ENCODE peak calls at places on chromosomes 12 and 14, in nine cellular contexts. Z is T-helper 2 cell; R is bronchial epithelial cell; W is M059J; Y is stimulated activated CD4-positive, alpha-beta T cell treated with anti-CD3 and anti-CD28 coated beads, Interleukin-4, amount 100 ng/mL, for 24 hours; C is Peyer's patch; E is H9; X is prostate gland; S is endothelial cell. A is an unnamed sample.

GRCh38 chr12:459430-460258 is at the start of gene B4GALNT3:
- DNase-seq in Z (peak), R (peak), W (peak), Y (peak), C (peak), E (peak), X (peak), S (peak), A (peak)

GRCh38 chr14:33791971-33792370 is 158.9 kb downstream of the EGLN3 start:
- DNase-seq in Z (peak), R (no peak), W (no peak), Y (no peak), C (no peak), E (no peak), X (no peak), S (no peak), A (no peak)

GRCh38 chr14:75752907-75753594 is 92.0 kb downstream of the TTLL5 start:
- DNase-seq in Z (no peak), R (no peak), W (no peak), Y (no peak), C (no peak), E (no peak), X (no peak), S (no peak), A (no peak)

GRCh38 chr12:27936196-27936595 is 36.3 kb downstream of the PTHLH start:
- DNase-seq in Z (no peak), R (peak), W (no peak), Y (no peak), C (no peak), E (no peak), X (no peak), S (no peak), A (no peak)

GRCh38 chr12:104714369-104714768 is 243.7 kb downstream of the SLC41A2 start:
- DNase-seq in Z (no peak), R (no peak), W (no peak), Y (no peak), C (no peak), E (no peak), X (no peak), S (no peak), A (no peak)

GRCh38 chr14:69370061-69370460 is 28.0 kb downstream of the ERH start:
- DNase-seq in Z (no peak), R (no peak), W (no peak), Y (no peak), C (no peak), E (no peak), X (no peak), S (no peak), A (no peak)

GRCh38 chr14:77709412-77709811 is 1.5 kb downstream of the SLIRP start:
- DNase-seq in Z (no peak), R (no peak), W (no peak), Y (no peak), C (no peak), E (no peak), X (no peak), S (no peak), A (no peak)

GRCh38 chr12:52025301-52026172 is 18.8 kb downstream of the TAMALIN start:
- DNase-seq in Z (peak), R (peak), W (peak), Y (peak), C (peak), E (peak), X (peak), S (peak), A (peak)

GRCh38 chr12:44774815-44775411 is 101.2 kb downstream of the NELL2 start:
- DNase-seq in Z (peak), R (peak), W (peak), Y (peak), C (peak), E (peak), X (no peak), S (peak), A (peak)

GRCh38 chr12:1922075-1922709 is 3.7 kb upstream of the CACNA2D4 start:
- DNase-seq in Z (no peak), R (no peak), W (no peak), Y (no peak), C (peak), E (peak), X (no peak), S (no peak), A (peak)

GRCh38 chr12:14955876-14956811 is 5.3 kb downstream of the ARHGDIB start:
- DNase-seq in Z (peak), R (no peak), W (no peak), Y (peak), C (no peak), E (no peak), X (no peak), S (no peak), A (no peak)

GRCh38 chr14:95527392-95528002 is 7.4 kb upstream of the GLRX5 start:
- DNase-seq in Z (peak), R (peak), W (peak), Y (peak), C (peak), E (no peak), X (no peak), S (peak), A (peak)

GRCh38 chr12:60042835-60043234 is 447.0 kb downstream of the SLC16A7 start:
- DNase-seq in Z (no peak), R (peak), W (no peak), Y (no peak), C (no peak), E (no peak), X (no peak), S (no peak), A (no peak)

GRCh38 chr14:99838555-99839193 is 45.5 kb downstream of the EML1 start:
- DNase-seq in Z (no peak), R (no peak), W (peak), Y (no peak), C (no peak), E (peak), X (no peak), S (peak), A (no peak)

GRCh38 chr12:22993639-22994038 is 368.7 kb downstream of the ETNK1 start:
- DNase-seq in Z (no peak), R (peak), W (peak), Y (no peak), C (no peak), E (no peak), X (no peak), S (no peak), A (no peak)

GRCh38 chr12:57467212-57467874 is 7.8 kb downstream of the GLI1 start:
- DNase-seq in Z (no peak), R (no peak), W (no peak), Y (no peak), C (no peak), E (peak), X (no peak), S (no peak), A (no peak)

A was measured in stomach.